ENCODE peak calls at places on chromosomes 2 and 18, in ten cellular contexts. F, W, U, I, K, B, N, X, M and E are unnamed samples.
A peak's percentile ranks its signal among the peaks of the same experiment; 100 is the strongest.

GRCh38 chr2:26584656-26585055 is 56.5 kb downstream of the CIB4 start:
- DNase-seq in F (no peak), W (no peak), U (no peak), I (no peak), K (no peak), B (no peak), N (no peak), X (no peak), M (no peak), E (no peak)

GRCh38 chr2:221546505-221547225 is 25.4 kb downstream of the EPHA4 start:
- DNase-seq in F (peak; percentile 84), W (no peak), U (no peak), I (no peak), K (no peak), B (no peak), N (no peak), X (no peak), M (no peak), E (no peak)

GRCh38 chr2:43426305-43427031 is 169.4 kb downstream of the THADA start:
- DNase-seq in F (peak; percentile 96), W (peak; percentile 29), U (peak; percentile 63), I (peak; percentile 93), K (peak; percentile 97), B (peak; percentile 86), N (peak; percentile 98), X (peak; percentile 98), M (no peak), E (peak; percentile 94)

GRCh38 chr2:2708575-2708974 is 377.5 kb upstream of the MYT1L start:
- DNase-seq in F (no peak), W (no peak), U (no peak), I (no peak), K (no peak), B (no peak), N (no peak), X (no peak), M (no peak), E (no peak)

GRCh38 chr2:144607899-144608477 is 88.1 kb upstream of the ZEB2 start:
- DNase-seq in F (no peak), W (no peak), U (peak; percentile 58), I (no peak), K (peak; percentile 78), B (no peak), N (peak; percentile 15), X (peak; percentile 53), M (no peak), E (peak; percentile 78)

GRCh38 chr18:35616664-35617423 is 35.3 kb downstream of the GALNT1 start:
- DNase-seq in F (peak; percentile 92), W (peak; percentile 35), U (no peak), I (peak; percentile 81), K (peak; percentile 77), B (peak; percentile 80), N (peak; percentile 76), X (peak; percentile 76), M (no peak), E (peak; percentile 84)

GRCh38 chr2:151056870-151057269 is 204.8 kb downstream of the RBM43 start:
- DNase-seq in F (peak; percentile 79), W (no peak), U (no peak), I (no peak), K (peak; percentile 54), B (no peak), N (peak; percentile 75), X (no peak), M (no peak), E (no peak)

GRCh38 chr2:95021847-95022246 is 3.7 kb upstream of the MAL start:
- DNase-seq in F (no peak), W (no peak), U (peak; percentile 20), I (no peak), K (no peak), B (no peak), N (no peak), X (no peak), M (no peak), E (no peak)

GRCh38 chr2:76257802-76258201 is 547.1 kb upstream of the GCFC2 start:
- DNase-seq in F (no peak), W (no peak), U (no peak), I (no peak), K (no peak), B (no peak), N (no peak), X (no peak), M (no peak), E (no peak)

GRCh38 chr2:173948198-173948597 is 17.0 kb downstream of the SP3 start:
- DNase-seq in F (peak; percentile 14), W (no peak), U (no peak), I (no peak), K (no peak), B (no peak), N (no peak), X (no peak), M (no peak), E (no peak)

GRCh38 chr18:7281579-7281978 is 50.7 kb downstream of the LRRC30 start:
- DNase-seq in F (no peak), W (no peak), U (no peak), I (no peak), K (no peak), B (no peak), N (no peak), X (no peak), M (no peak), E (no peak)

GRCh38 chr2:201483337-201483736 is 31.8 kb downstream of the STRADB start:
- DNase-seq in F (no peak), W (no peak), U (no peak), I (no peak), K (no peak), B (no peak), N (no peak), X (no peak), M (no peak), E (no peak)

GRCh38 chr2:38634684-38635083 is 31.2 kb upstream of the GALM start:
- DNase-seq in F (no peak), W (no peak), U (no peak), I (no peak), K (no peak), B (no peak), N (no peak), X (no peak), M (no peak), E (no peak)

GRCh38 chr2:26720322-26721166 is 28.0 kb downstream of the KCNK3 start:
- DNase-seq in F (no peak), W (no peak), U (peak; percentile 96), I (no peak), K (peak; percentile 97), B (peak; percentile 66), N (peak; percentile 80), X (peak; percentile 28), M (no peak), E (no peak)

GRCh38 chr2:173075056-173075780 is 428 bp upstream of the MAP3K20 start:
- DNase-seq in F (no peak), W (no peak), U (no peak), I (no peak), K (no peak), B (no peak), N (peak; percentile 36), X (no peak), M (no peak), E (no peak)

GRCh38 chr18:57813245-57813644 is 10.1 kb upstream of the ATP8B1 start:
- DNase-seq in F (peak; percentile 92), W (no peak), U (no peak), I (peak; percentile 96), K (peak; percentile 75), B (peak; percentile 77), N (peak; percentile 93), X (peak; percentile 91), M (no peak), E (peak; percentile 66)

GRCh38 chr18:57811477-57812125 is 8.5 kb upstream of the ATP8B1 start:
- DNase-seq in F (no peak), W (no peak), U (no peak), I (no peak), K (no peak), B (no peak), N (no peak), X (no peak), M (no peak), E (no peak)

GRCh38 chr18:57809190-57809589 is 6.1 kb upstream of the ATP8B1 start:
- DNase-seq in F (no peak), W (no peak), U (no peak), I (no peak), K (no peak), B (no peak), N (no peak), X (no peak), M (no peak), E (no peak)

GRCh38 chr18:57814555-57814954 is 11.4 kb upstream of the ATP8B1 start:
- DNase-seq in F (no peak), W (no peak), U (no peak), I (no peak), K (no peak), B (no peak), N (no peak), X (no peak), M (no peak), E (no peak)

GRCh38 chr18:57812126-57812477 is 9.0 kb upstream of the ATP8B1 start:
- DNase-seq in F (no peak), W (no peak), U (no peak), I (no peak), K (no peak), B (no peak), N (no peak), X (no peak), M (no peak), E (no peak)
- H3K4me3 ChIP-seq in F (no peak overlapping the region), W (no peak overlapping the region), U (no peak overlapping the region), I (no peak overlapping the region), K (no peak overlapping the region), B (no peak overlapping the region), N (no peak overlapping the region), X (no peak overlapping the region), M (no peak overlapping the region), E (no peak overlapping the region)

GRCh38 chr2:70094978-70095832 is 7.9 kb downstream of the PCBP1 start:
- DNase-seq in F (peak; percentile 89), W (no peak), U (peak; percentile 69), I (no peak), K (peak; percentile 64), B (peak; percentile 87), N (peak; percentile 86), X (no peak), M (no peak), E (no peak)
- H3K4me3 ChIP-seq in F (no peak overlapping the region), W (peak overlapping the region; percentile 54), U (no peak overlapping the region), I (no peak overlapping the region), K (no peak overlapping the region), B (no peak overlapping the region), N (no peak overlapping the region), X (no peak overlapping the region), M (no peak overlapping the region), E (no peak overlapping the region)

GRCh38 chr2:8408560-8409460 is 273.0 kb upstream of the ID2 start:
- DNase-seq in F (no peak), W (peak; percentile 26), U (no peak), I (no peak), K (no peak), B (no peak), N (no peak), X (no peak), M (no peak), E (no peak)
- H3K4me3 ChIP-seq in F (no peak overlapping the region), W (no peak overlapping the region), U (no peak overlapping the region), I (no peak overlapping the region), K (no peak overlapping the region), B (no peak overlapping the region), N (no peak overlapping the region), X (no peak overlapping the region), M (no peak overlapping the region), E (no peak overlapping the region)

DNA sequence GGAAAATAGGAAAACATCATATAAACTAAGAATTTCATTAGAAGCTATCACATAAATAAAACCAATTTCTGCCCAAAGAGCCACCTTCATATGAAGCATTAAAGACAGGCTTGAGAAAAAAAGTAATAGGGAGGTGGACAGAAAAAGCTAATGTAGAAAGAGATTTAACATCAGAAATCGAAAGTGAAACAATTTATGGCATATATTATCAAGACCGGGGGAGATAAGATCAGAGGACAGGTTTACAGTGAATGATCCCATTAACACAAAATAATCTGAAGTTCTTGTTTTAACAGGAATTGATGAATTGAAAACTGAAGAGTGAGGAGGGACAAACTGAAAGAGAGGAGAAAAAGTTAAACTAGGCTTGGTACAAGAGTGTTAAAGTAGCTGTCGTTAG is 786.3 kb upstream of the FSHR start:
- DNase-seq in F (no peak), W (no peak), U (no peak), I (no peak), K (no peak), B (no peak), N (no peak), X (no peak), M (no peak), E (no peak)
- H3K4me3 ChIP-seq in F (peak overlapping the region; percentile 22), W (peak overlapping the region; percentile 42), U (peak overlapping the region; percentile 10), I (no peak overlapping the region), K (no peak overlapping the region), B (no peak overlapping the region), N (peak overlapping the region; percentile 29), X (no peak overlapping the region), M (no peak overlapping the region), E (no peak overlapping the region)